ENCODE peak calls at places on chromosome 21, in six cellular contexts. W is breast epithelium; A is prostate gland; C is mammary epithelial cell; E is CD4-positive, alpha-beta T cell; D is fibroblast of lung. B is an unnamed sample.

GRCh38 chr21:37927711-37928110 is 11.5 kb upstream of the KCNJ6 start:
- DNase-seq in W (no peak), A (no peak), C (peak; percentile 52), E (no peak), D (no peak), B (no peak)

GRCh38 chr21:31366825-31367224 is 22.8 kb upstream of the TIAM1 start:
- DNase-seq in W (no peak), A (peak; percentile 53), C (peak; percentile 95), E (no peak), D (peak; percentile 96), B (no peak)

GRCh38 chr21:38993561-38993960 is 187.8 kb downstream of the ETS2 start:
- DNase-seq in W (no peak), A (peak; percentile 89), C (peak; percentile 92), E (no peak), D (peak; percentile 89), B (no peak)

GRCh38 chr21:19853709-19854575 is 1144.3 kb upstream of the NCAM2 start:
- DNase-seq in W (no peak), A (no peak), C (no peak), E (no peak), D (no peak), B (no peak)

GRCh38 chr21:29904359-29905282 is 35.2 kb downstream of the GRIK1 start:
- DNase-seq in W (no peak), A (no peak), C (peak; percentile 20), E (no peak), D (peak; percentile 14), B (no peak)

GRCh38 chr21:22890656-22891055 is 1892.4 kb downstream of the NCAM2 start:
- DNase-seq in W (no peak), A (no peak), C (no peak), E (no peak), D (no peak), B (no peak)

GRCh38 chr21:31550070-31550469 is 109.4 kb upstream of the SOD1 start:
- DNase-seq in W (no peak), A (no peak), C (no peak), E (no peak), D (no peak), B (no peak)

GRCh38 chr21:46459024-46459355 is 299 bp downstream of the DIP2A start:
- DNase-seq in W (no peak), A (no peak), C (no peak), E (no peak), D (no peak), B (no peak)

GRCh38 chr21:44344541-44345183 is 5.5 kb upstream of the CFAP410 start:
- DNase-seq in W (no peak), A (no peak), C (no peak), E (no peak), D (no peak), B (peak; percentile 12)

GRCh38 chr21:34724857-34725195 is 56.0 kb downstream of the CLIC6 start:
- DNase-seq in W (no peak), A (no peak), C (no peak), E (no peak), D (peak; percentile 35), B (no peak)

GRCh38 chr21:43370091-43370658 is 56.8 kb downstream of the SIK1 start:
- DNase-seq in W (no peak), A (no peak), C (peak; percentile 61), E (no peak), D (peak; percentile 48), B (no peak)

GRCh38 chr21:38775733-38776132 is 30.0 kb upstream of the ETS2 start:
- DNase-seq in W (no peak), A (no peak), C (no peak), E (no peak), D (no peak), B (no peak)

GRCh38 chr21:37145635-37146111 is 72.6 kb downstream of the TTC3 start:
- DNase-seq in W (no peak), A (no peak), C (peak; percentile 88), E (no peak), D (peak; percentile 78), B (no peak)

GRCh38 chr21:32403201-32403701 is 9.3 kb upstream of the EVA1C start:
- DNase-seq in W (no peak), A (peak; percentile 65), C (peak; percentile 47), E (no peak), D (peak; percentile 57), B (peak; percentile 65)

GRCh38 chr21:35163381-35163780 is 114.3 kb upstream of the RUNX1 start:
- DNase-seq in W (no peak), A (no peak), C (peak; percentile 79), E (no peak), D (peak; percentile 79), B (no peak)

GRCh38 chr21:35520302-35520701 is 471.2 kb upstream of the RUNX1 start:
- DNase-seq in W (no peak), A (no peak), C (no peak), E (no peak), D (no peak), B (no peak)

GRCh38 chr21:41283211-41283818 is 33.3 kb upstream of the FAM3B start:
- DNase-seq in W (no peak), A (peak; percentile 72), C (peak; percentile 69), E (no peak), D (peak; percentile 72), B (peak; percentile 65)

DNA sequence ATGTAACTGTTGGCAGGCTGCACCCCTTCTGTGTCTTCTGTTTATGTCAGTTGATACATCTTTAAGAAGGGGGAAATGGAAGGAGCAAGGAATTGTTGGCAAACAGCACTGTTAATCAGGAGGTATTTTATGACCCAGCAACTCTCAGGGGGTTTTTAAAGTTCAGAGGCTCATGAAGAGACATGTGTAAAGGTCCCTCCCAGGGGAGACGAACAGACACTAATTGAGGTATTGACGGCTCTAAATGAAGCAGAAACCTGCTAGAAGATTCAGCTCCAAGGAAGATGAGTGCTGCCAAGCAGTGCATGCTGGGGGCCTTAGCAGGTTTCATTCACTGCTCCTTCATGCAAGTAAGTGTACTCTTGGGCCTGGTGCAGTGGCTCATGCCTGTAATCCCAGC is 337.7 kb downstream of the PCP4 start:
- DNase-seq in W (no peak), A (no peak), C (no peak), E (no peak), D (no peak), B (no peak)
- H3K9me3 ChIP-seq in W (no peaks in the 10 kb centered on the region), A (no peaks in the 10 kb centered on the region), C (no peaks in the 10 kb centered on the region), E (no peaks in the 10 kb centered on the region), D (no peaks in the 10 kb centered on the region), B (no peaks in the 10 kb centered on the region)

DNA sequence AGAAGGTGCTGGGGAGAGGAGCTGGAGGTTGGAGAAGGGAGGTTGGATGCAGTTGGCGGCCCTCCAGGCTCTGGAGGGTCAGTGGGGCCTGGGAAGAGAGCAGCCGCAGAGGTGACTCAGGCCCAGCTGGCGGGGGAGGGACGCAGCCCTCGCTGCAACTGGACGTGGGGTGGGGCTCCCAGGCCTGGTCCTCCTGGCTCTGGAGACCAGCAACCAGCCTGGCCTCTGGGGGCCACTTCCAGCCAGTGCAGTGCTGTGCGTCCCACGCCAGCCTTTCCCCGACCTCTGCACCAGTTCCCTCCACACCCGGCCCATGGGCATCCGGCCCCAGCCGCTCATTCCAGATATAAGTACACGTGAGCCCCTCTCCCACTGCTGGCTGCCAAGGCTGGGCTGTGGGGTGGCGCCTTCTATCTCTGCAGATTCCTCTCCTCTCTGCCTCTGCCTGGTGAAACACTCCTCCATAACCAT is 38.0 kb upstream of the COL18A1 start:
- DNase-seq in W (no peak), A (no peak), C (no peak), E (no peak), D (peak; percentile 97), B (no peak)
- H3K27me3 ChIP-seq in W (no peaks in the 10 kb centered on the region), A (no peaks in the 10 kb centered on the region), C (no peaks in the 10 kb centered on the region), E (no peaks in the 10 kb centered on the region), D (no peaks in the 10 kb centered on the region), B (no peaks in the 10 kb centered on the region)

GRCh38 chr21:14084068-14084501 is 126.7 kb downstream of the LIPI start:
- DNase-seq in W (no peak), A (no peak), C (no peak), E (no peak), D (no peak), B (no peak)

GRCh38 chr21:14080764-14081096 is 130.0 kb downstream of the LIPI start:
- DNase-seq in W (no peak), A (no peak), C (no peak), E (no peak), D (no peak), B (no peak)

GRCh38 chr21:14076143-14076806 is 134.5 kb downstream of the LIPI start:
- DNase-seq in W (no peak), A (no peak), C (no peak), E (no peak), D (no peak), B (no peak)

GRCh38 chr21:14078746-14079375 is 131.9 kb downstream of the LIPI start:
- DNase-seq in W (no peak), A (no peak), C (no peak), E (no peak), D (no peak), B (no peak)

GRCh38 chr21:14080040-14080763 is 130.6 kb downstream of the LIPI start:
- DNase-seq in W (no peak), A (no peak), C (no peak), E (no peak), D (no peak), B (no peak)
- H3K9me3 ChIP-seq in W (peaks cover 8% of the 10 kb centered on the region), A (no peaks in the 10 kb centered on the region), C (peaks cover 16% of the 10 kb centered on the region), E (no peaks in the 10 kb centered on the region), D (no peaks in the 10 kb centered on the region), B (no peaks in the 10 kb centered on the region)

DNA sequence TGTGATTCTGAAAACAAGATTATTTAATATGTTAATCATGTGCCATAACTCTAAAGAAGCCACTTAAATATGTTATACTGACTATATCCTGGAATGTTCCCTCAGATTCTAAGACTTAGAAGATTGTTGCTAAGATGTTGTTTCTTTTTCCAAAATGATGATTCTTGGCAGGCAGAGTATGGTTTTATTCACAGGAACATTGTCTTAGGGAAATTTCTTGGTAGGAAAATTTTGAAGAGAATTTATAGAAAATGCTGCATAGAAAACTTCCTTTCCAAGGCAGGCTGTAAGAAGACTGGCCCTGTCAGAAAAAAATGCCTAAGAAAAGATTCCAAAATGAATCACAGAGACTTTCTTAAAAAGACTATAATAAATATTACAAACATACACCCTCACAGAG is 61.4 kb downstream of the ADAMTS1 start:
- DNase-seq in W (no peak), A (no peak), C (no peak), E (no peak), D (no peak), B (no peak)
- H3K27me3 ChIP-seq in W (no peaks in the 10 kb centered on the region), A (no peaks in the 10 kb centered on the region), C (no peaks in the 10 kb centered on the region), E (no peaks in the 10 kb centered on the region), D (no peaks in the 10 kb centered on the region), B (no peaks in the 10 kb centered on the region)

DNA sequence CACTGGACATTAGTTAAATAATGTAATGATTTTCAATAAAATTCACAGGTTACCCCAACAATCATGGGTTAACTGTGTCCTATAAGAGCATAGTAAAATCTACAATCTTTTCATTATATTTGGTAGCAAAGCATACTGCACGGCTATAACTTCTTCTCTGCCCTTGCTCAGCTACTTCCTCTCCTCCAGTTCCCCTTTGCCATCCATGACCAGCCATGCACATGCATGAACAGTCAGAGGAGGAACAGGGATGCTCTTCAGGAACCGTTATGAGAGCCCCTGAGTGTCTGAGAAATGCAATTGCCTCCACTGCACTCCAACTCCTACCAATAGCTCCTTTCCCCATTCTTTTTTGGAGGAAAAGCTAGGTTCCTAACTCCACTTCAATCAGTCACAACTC is 646.7 kb downstream of the LTN1 start:
- DNase-seq in W (no peak), A (no peak), C (no peak), E (no peak), D (no peak), B (no peak)
- H3K9me3 ChIP-seq in W (no peaks in the 10 kb centered on the region), A (no peaks in the 10 kb centered on the region), C (no peaks in the 10 kb centered on the region), E (no peaks in the 10 kb centered on the region), D (no peaks in the 10 kb centered on the region), B (no peaks in the 10 kb centered on the region)

DNA sequence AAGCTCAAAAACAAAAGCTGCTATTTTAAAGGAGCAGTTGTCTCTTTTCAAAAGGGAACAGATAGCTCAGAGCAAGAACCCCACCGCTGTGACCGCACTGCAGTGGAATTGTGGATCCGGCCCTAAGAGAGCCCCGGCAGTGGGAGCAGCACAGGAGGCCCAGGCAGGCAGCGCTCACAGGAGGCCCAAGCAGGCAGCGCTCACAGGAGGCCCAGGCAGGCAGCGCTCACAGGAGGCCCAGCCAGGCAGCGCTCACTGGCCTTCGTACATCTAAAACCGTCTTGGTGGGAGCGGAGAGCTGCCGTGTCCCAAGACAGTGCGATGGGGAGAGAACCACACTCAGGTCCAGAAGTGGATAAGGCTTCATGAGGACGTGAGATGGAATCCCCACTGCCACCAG is 4.0 kb downstream of the TFF3 start:
- DNase-seq in W (no peak), A (no peak), C (no peak), E (no peak), D (no peak), B (no peak)
- H3K27me3 ChIP-seq in W (peaks cover 8% of the 10 kb centered on the region), A (no peaks in the 10 kb centered on the region), C (no peaks in the 10 kb centered on the region), E (peaks cover 9% of the 10 kb centered on the region), D (no peaks in the 10 kb centered on the region), B (no peaks in the 10 kb centered on the region)

B was measured in CD4-positive, alpha-beta memory T cell.